ENCODE peak calls at places on chromosomes 16 and 17, in ten cellular contexts. F is right atrium auricular region, Q is colonic mucosa, I is left ventricle myocardium inferior, R is uterus, B is heart left ventricle, S is lower lobe of right lung, K is heart right ventricle, H is OCI-LY7, U is stomach. W is an unnamed sample. For H3K36me3, the result is how much of the 10 kb centered on the place peaks cover.

GRCh38 chr17:57009737-57010445 is 32.0 kb downstream of the SCPEP1 start:
- DNase-seq in F (peak), Q (peak), I (peak), R (no peak), B (no peak), S (peak), K (peak), H (peak), U (peak), W (peak)

GRCh38 chr17:27293359-27293897 is 486 bp upstream of the WSB1 start:
- DNase-seq in F (no peak), Q (peak), I (no peak), R (peak), B (peak), S (no peak), K (no peak), H (peak), U (no peak), W (no peak)

GRCh38 chr16:56780646-56781045 is 50.7 kb downstream of the NUP93 start:
- DNase-seq in F (no peak), Q (no peak), I (no peak), R (no peak), B (no peak), S (no peak), K (no peak), H (no peak), U (no peak), W (no peak)

GRCh38 chr17:17183744-17184143 is 22.4 kb downstream of the PLD6 start:
- DNase-seq in F (no peak), Q (no peak), I (no peak), R (no peak), B (no peak), S (no peak), K (no peak), H (no peak), U (no peak), W (no peak)

GRCh38 chr17:8057691-8058114 is 18.8 kb downstream of the ALOX15B start:
- DNase-seq in F (peak), Q (peak), I (no peak), R (peak), B (no peak), S (peak), K (no peak), H (peak), U (peak), W (peak)

GRCh38 chr16:69397821-69398521 is 12.2 kb upstream of the TERF2 start:
- DNase-seq in F (peak), Q (peak), I (no peak), R (peak), B (peak), S (no peak), K (no peak), H (peak), U (no peak), W (peak)

GRCh38 chr16:70653809-70654771 is 7.7 kb downstream of the IL34 start:
- DNase-seq in F (peak), Q (peak), I (peak), R (peak), B (peak), S (no peak), K (peak), H (peak), U (peak), W (peak)

GRCh38 chr17:14513835-14514234 is 213.0 kb downstream of the HS3ST3B1 start:
- DNase-seq in F (no peak), Q (no peak), I (no peak), R (no peak), B (no peak), S (no peak), K (no peak), H (no peak), U (no peak), W (no peak)

GRCh38 chr16:637081-638018 is 1.2 kb upstream of the METTL26 start:
- DNase-seq in F (peak), Q (peak), I (peak), R (peak), B (peak), S (peak), K (peak), H (peak), U (peak), W (no peak)

GRCh38 chr17:5740937-5741336 is 156.6 kb upstream of the NLRP1 start:
- DNase-seq in F (no peak), Q (no peak), I (no peak), R (no peak), B (no peak), S (no peak), K (no peak), H (no peak), U (no peak), W (no peak)

GRCh38 chr17:50079334-50080095 is 15.6 kb upstream of the PDK2 start:
- DNase-seq in F (no peak), Q (peak), I (no peak), R (no peak), B (no peak), S (peak), K (no peak), H (peak), U (peak), W (no peak)

GRCh38 chr17:79549111-79549915 is 61.5 kb downstream of the RBFOX3 start:
- DNase-seq in F (no peak), Q (no peak), I (no peak), R (no peak), B (no peak), S (peak), K (no peak), H (no peak), U (no peak), W (no peak)

DNA sequence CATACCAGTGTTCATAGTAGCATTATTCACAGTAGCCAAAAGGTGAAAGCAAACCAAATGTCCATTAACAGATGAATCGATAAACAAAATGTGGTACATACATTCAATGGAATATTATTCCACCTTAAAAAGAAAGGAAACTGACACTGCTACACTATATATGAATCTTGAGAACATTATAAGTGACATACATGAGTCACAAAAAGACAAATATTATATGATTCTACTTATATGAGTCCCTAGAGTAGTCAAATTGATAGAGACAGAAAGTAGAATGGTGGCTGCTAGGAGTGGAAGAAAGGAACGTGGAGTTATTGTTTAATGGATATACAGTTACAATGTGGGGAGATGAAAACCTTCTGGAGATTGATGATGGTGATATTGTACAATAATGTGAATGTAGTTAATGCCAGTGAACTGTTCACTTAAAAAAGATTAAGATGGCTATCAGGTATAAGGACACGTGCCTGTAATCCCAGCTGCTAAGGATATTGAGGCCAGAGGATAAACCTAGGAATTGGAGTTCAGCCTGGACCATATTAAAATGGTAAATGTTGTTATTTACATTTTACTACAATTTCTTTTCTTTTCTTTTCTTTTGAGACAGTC is 20.2 kb upstream of the TRIM37 start:
- DNase-seq in F (no peak), Q (no peak), I (no peak), R (no peak), B (no peak), S (no peak), K (no peak), H (no peak), U (no peak), W (no peak)
- H3K36me3 ChIP-seq in F (under half), Q (under half), I (under half), R (under half), B (under half), S (under half), K (under half), H (half or more), U (under half), W (under half)

GRCh38 chr17:82449883-82450356 is 632 bp downstream of the CYBC1 start:
- DNase-seq in F (no peak), Q (peak), I (no peak), R (no peak), B (no peak), S (no peak), K (peak), H (no peak), U (no peak), W (no peak)

GRCh38 chr17:82452162-82452561 is 1.6 kb upstream of the CYBC1 start:
- DNase-seq in F (no peak), Q (no peak), I (no peak), R (no peak), B (no peak), S (no peak), K (no peak), H (no peak), U (no peak), W (no peak)

GRCh38 chr17:82449136-82449882 is 1.2 kb downstream of the CYBC1 start:
- DNase-seq in F (no peak), Q (no peak), I (no peak), R (no peak), B (peak), S (no peak), K (peak), H (peak), U (peak), W (no peak)

GRCh38 chr17:82446649-82447048 is 3.9 kb downstream of the CYBC1 start:
- DNase-seq in F (no peak), Q (no peak), I (no peak), R (no peak), B (no peak), S (no peak), K (no peak), H (no peak), U (no peak), W (no peak)

GRCh38 chr17:82450357-82451106 is at the start of gene CYBC1:
- DNase-seq in F (peak), Q (peak), I (peak), R (peak), B (peak), S (peak), K (peak), H (peak), U (peak), W (peak)
- TF ChIP-seq CTCF in F (no peak), Q (no peak), I (peak), R (no peak), B (no peak), S (no peak), K (no peak), H (no peak), U (no peak), W (no peak)

DNA sequence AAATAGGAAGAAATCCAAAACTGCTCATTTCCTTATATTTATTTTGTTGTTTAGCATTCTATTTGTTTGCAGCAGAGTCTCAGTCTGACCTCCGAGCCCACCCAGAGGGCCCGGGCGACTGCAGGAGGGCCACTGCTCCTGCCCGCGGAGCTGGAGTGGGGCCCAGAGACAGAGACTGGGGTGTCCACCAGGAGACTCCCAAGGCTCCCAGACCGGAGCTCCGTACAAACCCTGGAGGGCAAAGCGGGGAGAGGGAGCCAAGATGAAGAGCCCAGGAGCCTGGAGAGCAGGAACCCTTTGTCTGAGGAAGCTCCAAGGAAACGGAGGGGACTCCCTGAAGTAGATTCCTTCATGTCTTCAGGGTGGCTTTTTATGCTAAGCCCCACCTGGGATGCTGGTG is 57.9 kb downstream of the AXIN2 start:
- DNase-seq in F (no peak), Q (no peak), I (no peak), R (no peak), B (no peak), S (no peak), K (no peak), H (no peak), U (no peak), W (no peak)
- H3K36me3 ChIP-seq in F (under half), Q (under half), I (under half), R (under half), B (under half), S (under half), K (under half), H (under half), U (under half), W (under half)

GRCh38 chr17:1867307-1867706 is 37.5 kb downstream of the RPA1 start:
- DNase-seq in F (no peak), Q (no peak), I (no peak), R (no peak), B (no peak), S (no peak), K (no peak), H (no peak), U (no peak), W (no peak)

GRCh38 chr17:1860978-1861377 is 31.2 kb downstream of the RPA1 start:
- DNase-seq in F (no peak), Q (no peak), I (no peak), R (no peak), B (no peak), S (no peak), K (no peak), H (no peak), U (no peak), W (no peak)

GRCh38 chr17:1861391-1862010 is 31.7 kb downstream of the RPA1 start:
- DNase-seq in F (no peak), Q (no peak), I (peak), R (peak), B (no peak), S (no peak), K (no peak), H (no peak), U (no peak), W (no peak)

GRCh38 chr17:1868090-1868489 is 38.3 kb downstream of the RPA1 start:
- DNase-seq in F (no peak), Q (no peak), I (no peak), R (no peak), B (no peak), S (no peak), K (no peak), H (no peak), U (no peak), W (no peak)

GRCh38 chr17:1865252-1866037 is 35.6 kb downstream of the RPA1 start:
- DNase-seq in F (no peak), Q (peak), I (no peak), R (no peak), B (no peak), S (peak), K (no peak), H (peak), U (peak), W (peak)
- TF ChIP-seq CTCF in F (no peak), Q (peak), I (peak), R (peak), B (peak), S (peak), K (peak), H (peak), U (peak), W (peak)

W was measured in bronchial epithelial cell.